ENCODE peak calls at places on chromosomes 12 and 14, in four cellular contexts. A, B, Q and T are unnamed samples.

GRCh38 chr12:116276433-116277216 is 868 bp downstream of the MED13L start:
- DNase-seq in Q (peak; percentile 66), A (peak; percentile 89), B (peak; percentile 89), T (peak; percentile 61)

GRCh38 chr14:102182901-102183619 is 43.4 kb downstream of the WDR20 start:
- DNase-seq in Q (no peak), B (no peak), A (no peak), T (no peak)

GRCh38 chr14:70789961-70790360 is 19.4 kb downstream of the MAP3K9 start:
- DNase-seq in Q (no peak), B (no peak), A (no peak), T (no peak)

GRCh38 chr12:92464911-92465310 is 237.9 kb upstream of the PLEKHG7 start:
- DNase-seq in B (no peak), A (no peak), Q (peak; percentile 41), T (peak; percentile 52)

GRCh38 chr12:6608592-6609311 is 1.6 kb upstream of the CHD4 start:
- DNase-seq in Q (peak; percentile 47), A (no peak), B (no peak), T (peak; percentile 51)

GRCh38 chr12:109753959-109754358 is 40.3 kb downstream of the FAM222A start:
- DNase-seq in A (no peak), Q (no peak), B (no peak), T (no peak)

GRCh38 chr12:48165089-48166031 is 8.0 kb upstream of the ASB8 start:
- DNase-seq in Q (peak; percentile 82), B (peak; percentile 79), A (peak; percentile 75), T (peak; percentile 76)

GRCh38 chr12:6782903-6783571 is 6.3 kb upstream of the CD4 start:
- DNase-seq in A (no peak), Q (no peak), B (no peak), T (peak; percentile 59)

GRCh38 chr12:17588968-17589367 is 501.0 kb downstream of the RERGL start:
- DNase-seq in A (peak; percentile 73), Q (peak; percentile 80), B (peak; percentile 55), T (peak; percentile 32)

GRCh38 chr12:5348057-5348456 is 83.9 kb upstream of the NTF3 start:
- DNase-seq in Q (no peak), A (no peak), B (no peak), T (no peak)

GRCh38 chr12:92065018-92065499 is 80.6 kb downstream of the BTG1 start:
- DNase-seq in A (no peak), Q (no peak), B (peak; percentile 26), T (peak; percentile 23)

GRCh38 chr12:561116-561705 is 101.5 kb downstream of the B4GALNT3 start:
- DNase-seq in B (no peak), A (no peak), Q (no peak), T (no peak)

GRCh38 chr12:563250-563781 is 99.9 kb downstream of the NINJ2 start:
- DNase-seq in Q (no peak), B (no peak), A (no peak), T (no peak)

GRCh38 chr12:561908-562593 is 101.2 kb downstream of the NINJ2 start:
- DNase-seq in A (no peak), Q (no peak), B (no peak), T (no peak)

GRCh38 chr12:563899-564298 is 99.3 kb downstream of the NINJ2 start:
- DNase-seq in A (no peak), B (no peak), Q (no peak), T (no peak)

GRCh38 chr12:562634-563033 is 100.6 kb downstream of the NINJ2 start:
- DNase-seq in Q (no peak), A (no peak), B (no peak), T (no peak)
- H3K4me2 ChIP-seq in Q (no peak overlapping the region), A (no peak overlapping the region), B (no peak overlapping the region), T (no peak overlapping the region)

DNA sequence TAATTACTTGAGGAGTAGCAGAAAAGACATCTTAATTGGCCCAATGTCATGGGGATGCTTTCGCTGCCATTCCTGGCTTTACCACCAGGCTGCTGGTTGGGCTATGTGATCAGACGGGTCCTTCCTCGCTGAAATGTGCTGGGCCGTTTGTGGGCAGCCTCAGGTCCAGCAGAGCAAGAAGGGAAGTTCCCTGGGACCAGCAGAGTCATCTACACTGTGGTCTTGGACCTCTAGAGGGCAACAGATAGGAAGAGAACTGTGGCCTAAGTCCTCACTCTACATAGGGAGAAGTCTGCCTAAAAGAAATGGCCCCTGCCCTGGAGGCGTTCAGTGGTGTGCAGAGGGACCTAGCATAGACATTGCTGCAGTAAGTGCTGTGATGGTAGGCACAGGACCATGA is 10.9 kb downstream of the EVL start:
- DNase-seq in Q (peak; percentile 79), B (no peak), A (peak; percentile 7), T (no peak)
- TF ChIP-seq EZH2phosphoT487 in Q (no peak), B (no peak), A (no peak), T (no peak)

GRCh38 chr14:67357583-67358354 is 1.8 kb downstream of the ATP6V1D start:
- DNase-seq in Q (no peak), B (peak; percentile 13), A (no peak), T (no peak)

GRCh38 chr14:67359775-67360468 is at the start of the genes ATP6V1D and EIF2S1:
- DNase-seq in B (peak; percentile 100), Q (peak; percentile 99), A (peak; percentile 99), T (peak; percentile 99)

GRCh38 chr14:67360469-67361206 is 510 bp downstream of the EIF2S1 start:
- DNase-seq in A (no peak), B (no peak), Q (peak; percentile 17), T (no peak)

GRCh38 chr14:67359319-67359774 is 257 bp downstream of the ATP6V1D start:
- DNase-seq in Q (peak; percentile 54), A (peak; percentile 62), B (peak; percentile 66), T (no peak)

GRCh38 chr14:67358914-67359313 is 690 bp downstream of the ATP6V1D start:
- DNase-seq in Q (peak; percentile 54), B (peak; percentile 31), A (peak; percentile 47), T (no peak)
- H3K4me1 ChIP-seq in Q (peaks cover 9% of the 10 kb centered on the region), B (peaks cover 30% of the 10 kb centered on the region), A (peaks cover 20% of the 10 kb centered on the region), T (peaks cover 39% of the 10 kb centered on the region)

GRCh38 chr14:26605602-26606001 is 7.8 kb upstream of the NOVA1 start:
- DNase-seq in A (peak; percentile 58), B (no peak), Q (no peak), T (no peak)
- H3K4me2 ChIP-seq in A (no peak overlapping the region), B (no peak overlapping the region), Q (no peak overlapping the region), T (no peak overlapping the region)

DNA sequence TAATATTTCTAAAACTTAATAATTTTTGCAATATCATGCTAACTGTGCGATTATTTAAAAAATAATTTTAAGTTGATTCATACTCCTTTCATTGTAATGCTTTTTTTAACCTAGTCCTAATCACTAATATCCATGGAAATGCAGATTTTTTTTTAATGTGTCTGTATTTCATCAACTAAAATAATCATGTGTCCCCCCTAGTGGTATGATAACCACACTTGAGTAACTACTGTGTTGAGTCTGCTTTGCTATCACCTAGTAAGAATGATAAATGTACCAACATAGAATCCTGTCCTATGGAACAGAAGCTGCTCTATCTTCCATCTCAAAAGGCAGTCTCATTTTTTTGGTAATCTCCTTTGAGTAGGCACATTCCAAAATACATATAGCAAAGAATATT is 19.1 kb upstream of the SYNE2 start:
- DNase-seq in Q (no peak), B (no peak), A (no peak), T (peak; percentile 22)
- TF ChIP-seq EZH2phosphoT487 in Q (no peak), B (no peak), A (no peak), T (no peak)